ENCODE peak calls at places on chromosomes 13 and 19, in five cellular contexts. C is psoas muscle, P is spleen, T is GM23338, D is esophagus squamous epithelium. W is an unnamed sample.

GRCh38 chr13:43116242-43116641 is 92.9 kb downstream of the DNAJC15 start:
- DNase-seq in D (no peak), P (no peak), C (no peak), T (peak), W (no peak)

GRCh38 chr13:30107126-30107525 is 200.2 kb downstream of the KATNAL1 start:
- DNase-seq in P (no peak), C (no peak), D (no peak), T (no peak), W (no peak)

GRCh38 chr13:74847966-74848365 is 634.0 kb downstream of the TBC1D4 start:
- DNase-seq in P (no peak), D (no peak), T (no peak), C (no peak), W (no peak)

GRCh38 chr19:47093841-47094240 is 19.7 kb downstream of the ZC3H4 start:
- DNase-seq in T (no peak), C (no peak), P (peak), D (no peak), W (no peak)

GRCh38 chr19:10189631-10190425 is 4.9 kb downstream of the DNMT1 start:
- DNase-seq in P (no peak), D (no peak), T (no peak), C (no peak), W (no peak)

GRCh38 chr19:45768644-45769053 is 403 bp downstream of the SIX5 start:
- DNase-seq in C (no peak), D (no peak), T (peak), P (peak), W (no peak)

GRCh38 chr19:55585658-55586339 is 5.2 kb upstream of the ZNF579 start:
- DNase-seq in T (peak), C (peak), P (peak), D (no peak), W (no peak)

GRCh38 chr19:48350856-48351255 is 12.9 kb downstream of the TMEM143 start:
- DNase-seq in P (no peak), T (no peak), D (no peak), C (no peak), W (no peak)

GRCh38 chr13:91058919-91059318 is 288.6 kb upstream of the MIR17HG start:
- DNase-seq in P (no peak), T (no peak), C (no peak), D (no peak), W (no peak)

GRCh38 chr19:12880551-12881171 is 588 bp downstream of the DNASE2 start:
- DNase-seq in D (no peak), C (peak), T (peak), P (peak), W (no peak)

GRCh38 chr19:38676023-38676877 is 28.8 kb downstream of the ACTN4 start:
- DNase-seq in P (peak), D (no peak), C (no peak), T (no peak), W (no peak)

GRCh38 chr19:1810439-1811160 is 1.5 kb downstream of the ATP8B3 start:
- DNase-seq in P (peak), D (no peak), T (no peak), C (no peak), W (no peak)

GRCh38 chr19:5615756-5616327 is 6.7 kb downstream of the SAFB2 start:
- DNase-seq in D (no peak), T (no peak), C (no peak), P (no peak), W (no peak)

GRCh38 chr19:40632311-40633036 is 31.3 kb downstream of the LTBP4 start:
- DNase-seq in T (peak), D (no peak), C (no peak), P (no peak), W (no peak)

GRCh38 chr19:16358456-16358855 is 33.8 kb downstream of the KLF2 start:
- DNase-seq in P (no peak), T (no peak), C (no peak), D (no peak), W (no peak)

GRCh38 chr19:3671680-3672574 is 28.3 kb downstream of the PIP5K1C start:
- DNase-seq in P (no peak), D (no peak), C (no peak), T (no peak), W (no peak)

GRCh38 chr19:43465468-43466120 is at the start of gene LYPD3:
- DNase-seq in T (peak), P (peak), D (no peak), C (peak), W (no peak)

GRCh38 chr19:1259206-1259872 is 9.8 kb upstream of the CIRBP start:
- DNase-seq in D (no peak), C (peak), P (peak), T (peak), W (peak)

GRCh38 chr13:74250738-74251190 is 116.6 kb upstream of the KLF12 start:
- DNase-seq in C (no peak), T (no peak), P (no peak), D (no peak), W (no peak)

GRCh38 chr13:102901056-102901455 is 55.2 kb downstream of the ERCC5 start:
- DNase-seq in T (no peak), C (no peak), P (no peak), D (no peak), W (no peak)

GRCh38 chr19:23949611-23950010 is 34.9 kb downstream of the ZNF726 start:
- DNase-seq in P (no peak), T (no peak), C (no peak), D (no peak), W (no peak)

GRCh38 chr13:44103721-44104490 is 224.2 kb downstream of the LACC1 start:
- DNase-seq in C (no peak), T (no peak), P (no peak), D (no peak), W (no peak)

GRCh38 chr13:42215578-42216421 is 56.2 kb upstream of the AKAP11 start:
- DNase-seq in T (peak), P (no peak), C (no peak), D (no peak), W (no peak)

GRCh38 chr19:47247308-47247990 is 8.9 kb upstream of the CCDC9 start:
- DNase-seq in T (peak), D (no peak), P (peak), C (peak), W (no peak)

GRCh38 chr13:75195479-75196111 is 286.4 kb downstream of the TBC1D4 start:
- DNase-seq in T (peak), C (no peak), D (no peak), P (no peak), W (no peak)

GRCh38 chr19:14432817-14433453 is at the start of gene PKN1:
- DNase-seq in C (peak), D (no peak), T (peak), P (peak), W (no peak)

GRCh38 chr13:40518481-40518882 is 148.0 kb downstream of the FOXO1 start:
- DNase-seq in D (no peak), T (no peak), C (no peak), P (no peak), W (no peak)

GRCh38 chr19:789473-790052 is 7.7 kb upstream of the PTBP1 start:
- DNase-seq in T (peak), D (no peak), P (no peak), C (peak), W (no peak)

GRCh38 chr13:51955281-51955771 is 55.9 kb downstream of the ATP7B start:
- DNase-seq in D (no peak), T (no peak), P (no peak), C (no peak), W (no peak)

GRCh38 chr13:100363351-100363750 is 225.2 kb downstream of the GGACT start:
- DNase-seq in C (no peak), D (no peak), T (no peak), P (no peak), W (no peak)

GRCh38 chr13:88188986-88189385 is 517.8 kb downstream of the SLITRK5 start:
- DNase-seq in T (no peak), D (no peak), C (no peak), P (no peak), W (no peak)

GRCh38 chr19:2720777-2721569 is at the start of gene DIRAS1:
- DNase-seq in T (peak), C (no peak), P (no peak), D (no peak), W (no peak)

GRCh38 chr13:43652751-43653150 is 134.0 kb downstream of the ENOX1 start:
- DNase-seq in D (no peak), T (no peak), C (no peak), P (no peak), W (no peak)

GRCh38 chr13:70964124-70964523 is 855.9 kb upstream of the KLHL1 start:
- DNase-seq in P (no peak), T (no peak), D (no peak), C (no peak), W (no peak)

GRCh38 chr13:79749556-79749955 is 268.6 kb downstream of the NDFIP2 start:
- DNase-seq in P (no peak), C (no peak), T (no peak), D (no peak), W (no peak)

GRCh38 chr19:9075064-9075964 is 11.5 kb upstream of the OR1M1 start:
- DNase-seq in P (no peak), T (peak), C (peak), D (peak), W (no peak)

GRCh38 chr13:48945626-48946025 is 30.1 kb upstream of the FNDC3A start:
- DNase-seq in P (no peak), C (no peak), T (no peak), D (no peak), W (no peak)

GRCh38 chr19:40807147-40808020 is 8.4 kb downstream of the EGLN2 start:
- DNase-seq in D (no peak), T (peak), C (no peak), P (no peak), W (no peak)

GRCh38 chr13:28415994-28416411 is 78.9 kb downstream of the FLT1 start:
- DNase-seq in D (no peak), C (no peak), P (no peak), T (no peak), W (no peak)

GRCh38 chr19:35872180-35872579 is 3.8 kb downstream of the APLP1 start:
- DNase-seq in P (no peak), T (peak), C (no peak), D (no peak), W (no peak)

DNA sequence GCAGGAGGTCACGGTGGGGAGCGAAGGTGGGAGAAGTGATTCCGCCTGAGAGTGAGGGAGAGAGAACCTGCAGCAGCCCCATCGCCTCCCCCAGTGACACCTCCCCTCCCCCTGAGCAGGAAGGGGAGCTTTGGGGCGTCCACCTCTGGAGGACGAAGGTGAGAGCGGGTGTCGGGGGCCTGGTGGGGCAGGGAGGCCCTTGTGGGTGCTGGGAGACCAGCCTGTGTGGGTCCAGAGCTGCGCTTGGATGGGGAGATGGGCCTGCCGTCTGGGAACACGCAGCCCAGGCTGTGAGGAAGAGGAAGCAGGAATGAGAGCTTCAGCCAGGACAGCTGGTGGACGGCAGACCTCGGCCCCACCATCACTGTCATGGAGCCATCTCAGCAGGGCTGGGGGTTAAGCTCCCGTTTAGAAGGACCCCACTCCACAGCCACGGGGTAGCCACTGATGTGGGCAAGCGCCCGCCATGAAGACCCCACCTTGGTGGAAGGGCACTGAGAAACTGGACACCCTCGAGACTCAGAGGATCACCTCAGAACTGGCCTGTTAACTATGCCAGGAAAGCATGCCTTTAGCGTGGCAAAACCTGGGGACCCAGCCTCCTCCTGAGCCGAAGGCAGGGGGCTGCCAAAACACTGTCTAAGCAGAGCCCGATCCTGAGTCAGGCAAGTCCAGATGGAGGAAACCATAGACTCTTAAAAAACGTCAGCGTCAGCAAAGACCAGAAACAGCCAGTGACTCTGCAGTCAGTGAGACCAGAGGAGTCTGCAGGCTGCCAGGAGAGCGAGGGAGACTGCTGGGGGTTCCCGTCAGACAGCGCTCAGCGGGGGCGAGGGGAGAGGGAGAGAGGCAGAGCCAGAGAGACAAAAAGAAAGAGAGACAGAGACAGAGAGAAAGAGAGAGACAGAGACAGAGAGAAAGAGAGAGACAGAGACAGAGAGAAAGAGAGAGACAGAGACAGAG is 6.4 kb upstream of the PROZ start:
- DNase-seq in P (no peak), C (peak), D (no peak), T (no peak), W (peak)
- H3K4me3 ChIP-seq in P (no peak), C (peak), D (peak), T (peak), W (no peak)

DNA sequence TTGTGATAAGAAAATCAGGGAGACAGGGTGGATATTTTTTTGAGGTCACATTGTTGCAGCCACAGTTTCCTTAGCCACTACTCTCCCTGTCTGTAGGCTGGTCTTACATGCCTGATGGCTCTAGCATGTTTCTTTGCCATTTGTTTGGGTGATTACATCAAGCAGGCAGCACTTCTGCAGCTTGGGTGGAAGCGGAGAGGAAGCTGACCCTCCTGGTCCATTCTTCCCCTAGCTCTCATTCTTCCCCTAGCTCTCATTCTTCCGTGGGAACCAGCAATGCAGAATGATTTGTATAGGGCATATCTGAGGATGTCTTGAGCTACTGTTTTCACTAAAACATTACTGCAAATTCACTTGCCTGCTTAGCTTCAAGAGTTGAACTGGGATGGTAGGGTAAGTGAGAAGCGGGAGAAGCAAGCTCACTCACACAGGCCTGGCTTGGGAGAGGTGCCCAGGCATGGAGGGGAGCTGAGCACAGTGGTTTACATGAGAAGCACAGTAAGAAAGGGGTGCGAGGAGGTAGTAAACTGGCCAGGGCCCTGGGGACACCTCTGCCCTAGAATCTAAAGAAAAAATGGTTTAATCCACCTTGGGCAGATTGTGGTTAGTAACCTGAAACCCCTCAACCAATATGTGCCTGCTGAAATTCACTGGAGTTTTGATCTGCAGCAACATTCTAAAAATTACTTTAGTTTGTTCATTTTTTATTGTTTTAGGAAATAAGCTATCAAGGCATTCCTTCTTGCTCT is 538.9 kb downstream of the RFC3 start:
- DNase-seq in D (no peak), C (no peak), P (no peak), T (no peak), W (no peak)
- TF ChIP-seq CTCF in D (no peak), C (no peak), P (no peak), T (no peak), W (no peak)

DNA sequence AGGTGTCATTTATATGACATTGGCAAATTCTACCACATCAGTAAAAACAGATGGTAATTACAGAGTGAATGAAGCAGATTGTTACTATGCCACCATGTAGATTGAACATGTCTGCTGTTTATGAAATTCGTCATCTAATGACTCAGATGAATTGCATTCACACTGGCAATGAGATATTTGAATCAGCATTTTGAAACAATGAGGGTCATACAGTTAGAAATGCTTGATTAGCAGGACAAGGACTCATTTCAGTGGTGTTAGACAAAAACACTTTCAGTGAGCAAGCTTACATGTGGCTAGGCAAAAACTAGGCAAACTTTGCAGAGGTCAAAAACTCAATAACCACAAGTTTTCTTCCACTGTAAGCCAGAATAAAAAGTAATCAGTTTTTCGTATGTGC is 1165.0 kb downstream of the SLITRK1 start:
- DNase-seq in D (no peak), P (no peak), C (no peak), T (no peak), W (no peak)
- H3K27ac ChIP-seq in D (no peak), P (no peak), C (no peak), T (no peak), W (no peak)

DNA sequence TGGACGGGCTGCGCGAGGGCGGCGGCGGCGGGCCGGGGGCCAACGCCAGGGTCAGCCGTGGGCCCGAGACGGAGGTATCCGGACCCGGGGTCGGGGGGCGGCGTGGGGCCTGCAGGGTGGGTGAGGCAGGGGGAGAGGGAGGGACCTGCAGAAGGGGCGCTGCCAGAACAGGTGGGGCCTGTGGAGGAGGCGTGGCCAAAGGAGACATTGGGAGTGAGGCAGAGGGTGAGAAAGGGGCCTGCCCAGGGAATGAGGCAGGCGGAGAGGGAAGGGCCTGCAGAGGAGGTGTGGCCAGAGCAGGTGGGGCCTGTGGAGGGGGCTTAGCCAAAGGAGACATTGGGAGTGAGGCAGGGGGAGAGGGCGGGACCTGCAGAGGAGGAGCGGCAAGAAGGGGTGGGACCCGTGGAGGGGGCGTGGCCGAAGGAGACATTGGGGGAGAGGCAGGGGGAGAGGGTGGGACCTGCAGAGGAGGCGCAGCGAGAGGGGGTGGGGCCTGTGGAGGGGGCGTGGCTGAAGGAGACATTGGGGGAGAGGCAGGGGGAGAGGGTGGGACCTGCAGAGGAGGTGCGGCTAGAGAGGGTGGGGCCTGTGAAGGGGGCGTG is 4.2 kb downstream of the PRR36 start:
- DNase-seq in T (peak), P (peak), D (no peak), C (peak), W (no peak)
- H3K4me3 ChIP-seq in T (peak), P (peak), D (peak), C (peak), W (peak)

DNA sequence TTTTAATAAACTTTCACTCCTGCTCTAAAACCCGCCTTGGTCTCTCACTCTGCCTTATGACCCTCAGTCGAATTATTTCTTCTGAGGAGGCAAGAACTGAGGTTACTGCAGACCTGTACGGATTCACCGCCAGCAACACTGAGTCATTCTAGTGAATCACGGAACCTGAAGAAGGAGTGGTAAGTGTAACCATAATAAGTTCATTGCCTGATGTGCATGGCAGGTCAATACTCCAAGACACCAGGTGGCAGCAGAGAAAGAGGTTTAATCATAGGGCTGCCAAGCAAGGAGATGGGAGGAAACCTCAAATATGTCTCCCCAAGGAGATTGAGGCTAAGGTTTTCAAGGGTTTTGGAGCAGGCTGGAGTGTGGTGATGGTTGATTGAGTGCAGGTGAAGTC is 204.3 kb upstream of the IPO5 start:
- DNase-seq in P (no peak), T (peak), C (no peak), D (no peak), W (no peak)
- TF ChIP-seq CTCF in P (no peak), T (peak), C (no peak), D (no peak), W (no peak)

GRCh38 chr13:33934936-33935510 is 117.1 kb downstream of the RFC3 start:
- DNase-seq in P (no peak), D (no peak), T (no peak), C (no peak), W (no peak)
- H3K27ac ChIP-seq in P (peak), D (no peak), T (no peak), C (no peak), W (no peak)

DNA sequence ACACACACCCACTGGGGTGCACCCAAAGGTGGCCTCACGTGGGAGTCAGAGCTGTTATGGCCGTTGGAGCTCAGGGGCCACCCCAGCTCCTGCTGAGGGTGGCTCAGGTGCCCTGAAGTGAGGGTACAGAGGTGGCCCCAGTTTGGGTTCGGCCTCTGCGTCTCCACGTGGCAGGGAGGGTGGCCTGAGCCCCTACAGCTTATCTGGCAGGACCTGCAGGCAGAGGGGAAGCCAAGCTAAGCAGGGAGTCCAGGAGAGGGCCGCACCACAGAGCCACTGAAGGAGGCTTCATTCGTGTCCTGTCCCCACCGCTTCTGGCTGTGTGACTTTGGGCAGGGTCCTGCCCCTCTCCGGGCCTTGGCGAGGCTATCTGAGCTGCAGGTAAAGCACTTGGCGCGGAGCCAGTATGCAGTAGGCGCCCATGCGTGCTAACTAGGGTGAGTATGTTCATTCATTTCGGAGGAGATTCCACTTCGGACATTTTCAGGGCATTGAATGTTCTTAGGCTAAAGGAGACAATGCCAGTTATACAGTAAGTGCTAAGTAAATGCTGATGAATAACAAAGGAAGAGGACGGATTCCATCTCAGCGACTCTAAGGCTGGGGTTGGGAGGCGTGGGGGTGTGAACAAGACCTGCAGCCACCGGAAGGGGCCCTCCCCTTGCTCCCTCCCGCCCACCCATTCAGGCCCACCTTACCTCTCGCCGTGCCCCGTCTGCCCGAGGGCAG is 4.9 kb downstream of the REX1BD start:
- DNase-seq in C (no peak), P (no peak), D (no peak), T (peak), W (no peak)
- H3K4me3 ChIP-seq in C (peak), P (peak), D (peak), T (peak), W (peak)

W was measured in coronary artery.